ENCODE peak calls at places on chromosomes 13 and 19, in five cellular contexts. One of them, this sample, is unnamed.
A peak's percentile ranks its signal among the peaks of the same experiment; 100 is the strongest.

GRCh38 chr13:97307882-97308624 is 85.9 kb downstream of the MBNL2 start:
- DNase-seq in tibial nerve: no peak
- DNase-seq in coronary artery: no peak
- DNase-seq in brain microvascular endothelial cell: peak; percentile 53
- DNase-seq in GM10248: no peak
- DNase-seq in this sample: no peak

GRCh38 chr13:33204130-33204927 is 81.2 kb downstream of the STARD13 start:
- DNase-seq in GM10248: no peak
- DNase-seq in coronary artery: no peak
- DNase-seq in tibial nerve: peak; percentile 73
- DNase-seq in brain microvascular endothelial cell: peak; percentile 83
- DNase-seq in this sample: no peak

GRCh38 chr19:38691938-38692457 is 44.5 kb downstream of the ACTN4 start:
- DNase-seq in GM10248: no peak
- DNase-seq in tibial nerve: no peak
- DNase-seq in coronary artery: peak; percentile 95
- DNase-seq in brain microvascular endothelial cell: peak; percentile 97
- DNase-seq in this sample: no peak

GRCh38 chr13:111034811-111035210 is 80.3 kb upstream of the ARHGEF7 start:
- DNase-seq in tibial nerve: no peak
- DNase-seq in GM10248: no peak
- DNase-seq in coronary artery: no peak
- DNase-seq in brain microvascular endothelial cell: peak; percentile 48
- DNase-seq in this sample: no peak

GRCh38 chr19:41934849-41935374 is 6.7 kb upstream of the ERFL start:
- DNase-seq in GM10248: peak; percentile 89
- DNase-seq in brain microvascular endothelial cell: peak; percentile 28
- DNase-seq in coronary artery: no peak
- DNase-seq in tibial nerve: peak; percentile 72
- DNase-seq in this sample: no peak

GRCh38 chr13:112990783-112991182 is 21.8 kb downstream of the MCF2L start:
- DNase-seq in tibial nerve: no peak
- DNase-seq in brain microvascular endothelial cell: no peak
- DNase-seq in GM10248: no peak
- DNase-seq in coronary artery: no peak
- DNase-seq in this sample: no peak

GRCh38 chr13:50156140-50156539 is 140.9 kb downstream of the KCNRG start:
- DNase-seq in tibial nerve: no peak
- DNase-seq in brain microvascular endothelial cell: peak; percentile 64
- DNase-seq in coronary artery: no peak
- DNase-seq in GM10248: no peak
- DNase-seq in this sample: no peak

GRCh38 chr13:111431241-111431640 is 110.8 kb downstream of the TEX29 start:
- DNase-seq in coronary artery: no peak
- DNase-seq in brain microvascular endothelial cell: no peak
- DNase-seq in tibial nerve: no peak
- DNase-seq in GM10248: no peak
- DNase-seq in this sample: no peak

GRCh38 chr19:58509731-58510083 is 2.1 kb downstream of the SLC27A5 start:
- DNase-seq in GM10248: no peak
- DNase-seq in tibial nerve: no peak
- DNase-seq in coronary artery: no peak
- DNase-seq in brain microvascular endothelial cell: no peak
- DNase-seq in this sample: no peak

GRCh38 chr13:41273806-41274441 is 10.5 kb upstream of the MTRF1 start:
- DNase-seq in coronary artery: no peak
- DNase-seq in brain microvascular endothelial cell: no peak
- DNase-seq in tibial nerve: no peak
- DNase-seq in GM10248: no peak
- DNase-seq in this sample: no peak

GRCh38 chr13:105758929-105759328 is 776.5 kb downstream of the EFNB2 start:
- DNase-seq in GM10248: no peak
- DNase-seq in tibial nerve: no peak
- DNase-seq in brain microvascular endothelial cell: no peak
- DNase-seq in coronary artery: no peak
- DNase-seq in this sample: no peak

GRCh38 chr19:12872941-12873890 is 8.0 kb downstream of the DNASE2 start:
- DNase-seq in brain microvascular endothelial cell: peak; percentile 52
- DNase-seq in GM10248: peak; percentile 68
- DNase-seq in coronary artery: no peak
- DNase-seq in tibial nerve: no peak
- DNase-seq in this sample: no peak

GRCh38 chr13:95156208-95156607 is 145.0 kb downstream of the ABCC4 start:
- DNase-seq in coronary artery: no peak
- DNase-seq in GM10248: no peak
- DNase-seq in brain microvascular endothelial cell: peak; percentile 36
- DNase-seq in tibial nerve: no peak
- DNase-seq in this sample: no peak

GRCh38 chr19:55070755-55071502 is 4.7 kb upstream of the EPS8L1 start:
- DNase-seq in tibial nerve: no peak
- DNase-seq in GM10248: no peak
- DNase-seq in brain microvascular endothelial cell: peak; percentile 39
- DNase-seq in coronary artery: no peak
- DNase-seq in this sample: no peak

GRCh38 chr13:110272651-110273050 is 34.3 kb downstream of the COL4A1 start:
- DNase-seq in tibial nerve: no peak
- DNase-seq in GM10248: no peak
- DNase-seq in brain microvascular endothelial cell: no peak
- DNase-seq in coronary artery: no peak
- DNase-seq in this sample: no peak

GRCh38 chr19:57820599-57820998 is 5.9 kb upstream of the ZNF552 start:
- DNase-seq in coronary artery: no peak
- DNase-seq in GM10248: no peak
- DNase-seq in tibial nerve: no peak
- DNase-seq in brain microvascular endothelial cell: no peak
- DNase-seq in this sample: no peak

GRCh38 chr19:32653626-32653968 is 21.4 kb downstream of the ANKRD27 start:
- DNase-seq in GM10248: no peak
- DNase-seq in tibial nerve: no peak
- DNase-seq in brain microvascular endothelial cell: no peak
- DNase-seq in coronary artery: no peak
- DNase-seq in this sample: no peak

GRCh38 chr13:77388944-77389616 is 62.2 kb upstream of the MYCBP2 start:
- DNase-seq in coronary artery: no peak
- DNase-seq in GM10248: no peak
- DNase-seq in tibial nerve: no peak
- DNase-seq in brain microvascular endothelial cell: no peak
- DNase-seq in this sample: no peak

GRCh38 chr13:89279374-89279773 is 1608.2 kb downstream of the SLITRK5 start:
- DNase-seq in brain microvascular endothelial cell: no peak
- DNase-seq in GM10248: no peak
- DNase-seq in tibial nerve: no peak
- DNase-seq in coronary artery: no peak
- DNase-seq in this sample: no peak

GRCh38 chr13:31909889-31910551 is 121.6 kb upstream of the FRY start:
- DNase-seq in brain microvascular endothelial cell: peak; percentile 31
- DNase-seq in coronary artery: no peak
- DNase-seq in GM10248: peak; percentile 30
- DNase-seq in tibial nerve: peak; percentile 52
- DNase-seq in this sample: no peak

GRCh38 chr19:58346961-58347929 is 6.0 kb downstream of the A1BG start:
- DNase-seq in coronary artery: peak; percentile 83
- DNase-seq in brain microvascular endothelial cell: peak; percentile 22
- DNase-seq in GM10248: peak; percentile 96
- DNase-seq in tibial nerve: peak; percentile 15
- DNase-seq in this sample: peak; percentile 70

GRCh38 chr13:100944791-100945345 is 270.3 kb upstream of the TMTC4 start:
- DNase-seq in tibial nerve: no peak
- DNase-seq in GM10248: no peak
- DNase-seq in coronary artery: no peak
- DNase-seq in brain microvascular endothelial cell: no peak
- DNase-seq in this sample: no peak

GRCh38 chr13:79659161-79659560 is 178.2 kb downstream of the NDFIP2 start:
- DNase-seq in GM10248: no peak
- DNase-seq in brain microvascular endothelial cell: no peak
- DNase-seq in coronary artery: no peak
- DNase-seq in tibial nerve: no peak
- DNase-seq in this sample: no peak

GRCh38 chr13:108816381-108816780 is 187.0 kb downstream of the MYO16 start:
- DNase-seq in tibial nerve: no peak
- DNase-seq in GM10248: no peak
- DNase-seq in coronary artery: no peak
- DNase-seq in brain microvascular endothelial cell: no peak
- DNase-seq in this sample: no peak

GRCh38 chr19:39671739-39672363 is 16.1 kb downstream of the LGALS16 start:
- DNase-seq in GM10248: peak; percentile 35
- DNase-seq in tibial nerve: peak; percentile 51
- DNase-seq in coronary artery: no peak
- DNase-seq in brain microvascular endothelial cell: peak; percentile 48
- DNase-seq in this sample: no peak

GRCh38 chr13:50894504-50894903 is 15.1 kb upstream of the RNASEH2B start:
- DNase-seq in tibial nerve: no peak
- DNase-seq in GM10248: no peak
- DNase-seq in brain microvascular endothelial cell: no peak
- DNase-seq in coronary artery: no peak
- DNase-seq in this sample: no peak

GRCh38 chr19:38506723-38507550 is 73.4 kb downstream of the RYR1 start:
- DNase-seq in brain microvascular endothelial cell: peak; percentile 35
- DNase-seq in GM10248: peak; percentile 90
- DNase-seq in coronary artery: peak; percentile 84
- DNase-seq in tibial nerve: peak; percentile 62
- DNase-seq in this sample: no peak

GRCh38 chr13:68850160-68850559 is 1257.5 kb upstream of the ATXN8OS start:
- DNase-seq in brain microvascular endothelial cell: no peak
- DNase-seq in tibial nerve: no peak
- DNase-seq in GM10248: no peak
- DNase-seq in coronary artery: no peak
- DNase-seq in this sample: no peak

DNA sequence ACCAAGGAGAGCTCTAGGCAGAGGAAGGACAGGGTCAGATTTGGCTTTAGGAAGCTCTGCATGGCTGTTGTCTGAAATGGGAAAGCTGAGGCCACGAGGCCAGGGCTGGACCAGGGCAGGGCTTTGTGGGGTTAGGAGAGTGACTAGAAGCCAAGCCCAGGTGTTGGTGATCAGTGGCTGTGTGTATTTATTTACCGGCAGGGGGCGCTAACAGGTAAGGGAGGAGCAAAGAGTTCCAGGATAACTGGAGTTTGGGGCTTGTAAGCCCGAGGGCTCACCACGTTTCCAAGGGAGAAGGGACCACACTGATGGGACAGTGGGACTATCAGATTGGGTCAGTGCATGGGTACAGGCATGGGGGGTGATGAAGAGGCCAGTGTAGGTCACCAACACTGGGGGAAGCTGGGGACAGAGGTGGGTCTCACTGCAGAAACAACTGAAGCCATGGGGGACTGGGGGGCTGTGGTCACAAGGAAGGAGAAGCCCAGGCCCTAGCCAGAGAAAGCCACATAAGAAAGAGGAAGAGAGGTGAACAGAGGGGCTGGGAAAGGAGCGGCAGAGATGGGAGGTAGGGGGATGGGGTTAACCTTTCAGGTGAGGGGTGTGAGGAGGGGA is 3.9 kb downstream of the TMEM147 start:
- DNase-seq in brain microvascular endothelial cell: peak; percentile 11
- DNase-seq in coronary artery: no peak
- DNase-seq in GM10248: peak; percentile 81
- DNase-seq in tibial nerve: peak; percentile 33
- DNase-seq in this sample: peak; percentile 96
- TF ChIP-seq CTCF in brain microvascular endothelial cell: peak; percentile 83
- TF ChIP-seq CTCF in coronary artery: peak; percentile 56
- TF ChIP-seq CTCF in GM10248: peak; percentile 84
- TF ChIP-seq CTCF in tibial nerve: peak; percentile 69
- TF ChIP-seq CTCF in this sample: peak; percentile 73

DNA sequence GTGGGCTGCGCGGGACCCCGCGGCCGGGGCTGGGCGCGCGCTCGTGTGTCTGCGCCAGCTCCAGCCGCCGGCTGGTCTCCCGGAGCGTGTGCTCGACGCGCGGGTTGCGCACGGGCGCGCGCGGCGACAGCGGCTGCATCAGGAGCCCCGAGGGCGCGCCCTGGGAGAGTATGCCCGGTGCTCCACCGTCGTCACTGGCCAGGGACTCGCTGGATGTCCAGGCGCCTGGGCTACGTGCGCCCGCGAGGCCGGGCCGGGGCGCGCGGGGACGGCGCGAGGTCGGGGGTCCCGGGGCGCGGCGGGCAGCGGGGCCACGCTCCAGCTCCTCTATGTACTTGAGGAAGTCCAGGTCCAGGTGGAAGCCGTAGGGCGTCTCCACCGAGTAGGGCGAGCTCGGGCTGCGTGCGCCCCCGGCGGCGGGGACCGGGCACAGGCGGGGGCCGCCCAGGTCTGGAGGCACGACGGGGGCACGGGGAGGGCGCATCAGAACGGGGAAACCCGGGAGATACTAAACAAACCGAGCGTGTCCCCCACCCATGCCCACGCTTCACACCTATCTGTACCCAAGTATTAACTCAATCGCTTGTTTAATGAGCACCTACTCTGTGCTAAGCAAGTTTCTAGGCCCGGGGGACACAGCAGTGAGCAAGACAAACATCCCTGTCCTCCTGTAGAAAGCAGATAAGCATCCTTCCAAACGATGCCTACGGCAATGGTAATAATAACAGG is 7.6 kb downstream of the KANK3 start:
- DNase-seq in GM10248: peak; percentile 37
- DNase-seq in tibial nerve: no peak
- DNase-seq in coronary artery: no peak
- DNase-seq in brain microvascular endothelial cell: no peak
- DNase-seq in this sample: no peak
- TF ChIP-seq CTCF in GM10248: no peak
- TF ChIP-seq CTCF in tibial nerve: no peak
- TF ChIP-seq CTCF in coronary artery: no peak
- TF ChIP-seq CTCF in brain microvascular endothelial cell: no peak
- TF ChIP-seq CTCF in this sample: peak; percentile 8

GRCh38 chr13:60369242-60369641 is 27.8 kb upstream of the TDRD3 start:
- DNase-seq in coronary artery: no peak
- DNase-seq in brain microvascular endothelial cell: no peak
- DNase-seq in tibial nerve: no peak
- DNase-seq in GM10248: no peak
- DNase-seq in this sample: no peak
- TF ChIP-seq CTCF in coronary artery: no peak
- TF ChIP-seq CTCF in brain microvascular endothelial cell: peak; percentile 32
- TF ChIP-seq CTCF in tibial nerve: no peak
- TF ChIP-seq CTCF in GM10248: no peak
- TF ChIP-seq CTCF in this sample: peak; percentile 37

DNA sequence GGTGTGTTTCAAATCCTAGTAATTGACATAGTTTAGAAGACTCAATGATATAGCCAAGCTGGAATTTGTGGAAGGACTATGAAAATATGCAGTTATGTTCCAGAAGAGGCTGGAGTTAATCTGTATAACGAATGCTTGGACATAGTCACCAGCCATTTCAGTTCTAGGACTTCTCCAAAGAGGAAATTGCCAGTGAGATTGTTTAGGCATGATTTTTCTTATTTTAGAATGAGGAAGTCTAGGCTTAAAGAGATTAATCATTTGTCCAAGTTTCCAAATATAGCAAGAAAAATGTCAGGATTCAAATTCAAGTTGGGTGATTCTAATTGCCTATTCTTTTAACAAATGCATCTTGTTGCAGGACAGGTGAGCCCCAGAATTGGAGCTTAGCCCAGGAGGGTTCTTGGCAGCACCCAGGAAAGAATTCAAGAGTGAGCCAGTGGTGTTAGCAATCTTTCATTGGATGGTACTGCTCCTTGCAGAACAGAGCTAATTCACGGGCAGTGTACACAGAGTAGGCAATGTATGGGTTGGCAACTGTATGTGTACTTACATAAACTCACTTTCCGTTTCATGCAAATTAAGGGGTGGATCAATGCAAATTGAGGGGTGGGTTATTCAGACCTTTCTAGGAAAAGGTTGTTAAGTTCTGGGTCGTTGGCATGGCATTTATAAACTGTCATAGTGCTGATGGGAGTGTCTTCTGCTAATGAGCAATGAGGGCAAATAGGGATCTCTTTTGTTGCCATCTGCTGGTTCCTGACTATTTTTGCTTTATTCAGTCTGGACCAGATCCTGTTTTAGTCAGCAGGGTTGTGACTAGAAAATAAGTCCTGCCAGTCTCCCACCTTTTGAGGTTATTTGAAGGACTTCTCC is 763.2 kb upstream of the SLITRK1 start:
- DNase-seq in coronary artery: no peak
- DNase-seq in GM10248: no peak
- DNase-seq in brain microvascular endothelial cell: no peak
- DNase-seq in tibial nerve: no peak
- DNase-seq in this sample: no peak
- TF ChIP-seq CTCF in coronary artery: no peak
- TF ChIP-seq CTCF in GM10248: no peak
- TF ChIP-seq CTCF in brain microvascular endothelial cell: no peak
- TF ChIP-seq CTCF in tibial nerve: no peak
- TF ChIP-seq CTCF in this sample: no peak